ENCODE peak calls at places on chromosome 13, in ten cellular contexts. R, V, J, C, U, T, B, G, Z and L are unnamed samples.

GRCh38 chr13:30918662-30919405 is 12.8 kb downstream of the MEDAG start:
- DNase-seq in R (no peak), V (no peak), J (no peak), C (no peak), U (no peak), T (no peak), B (no peak), G (no peak), Z (no peak), L (no peak)

GRCh38 chr13:85520445-85520844 is 278.8 kb downstream of the SLITRK6 start:
- DNase-seq in R (no peak), V (no peak), J (no peak), C (peak; percentile 32), U (no peak), T (no peak), B (no peak), G (peak; percentile 68), Z (no peak), L (no peak)

GRCh38 chr13:100542546-100543156 is 45.9 kb downstream of the GGACT start:
- DNase-seq in R (no peak), V (peak; percentile 6), J (peak; percentile 5), C (peak; percentile 25), U (no peak), T (no peak), B (no peak), G (peak; percentile 52), Z (peak; percentile 61), L (peak; percentile 36)

GRCh38 chr13:90618133-90618532 is 729.4 kb upstream of the MIR17HG start:
- DNase-seq in R (peak; percentile 40), V (no peak), J (no peak), C (no peak), U (no peak), T (no peak), B (no peak), G (no peak), Z (peak; percentile 33), L (no peak)

GRCh38 chr13:100347941-100348340 is 240.6 kb downstream of the GGACT start:
- DNase-seq in R (no peak), V (no peak), J (no peak), C (peak; percentile 50), U (no peak), T (no peak), B (no peak), G (peak; percentile 33), Z (no peak), L (no peak)

GRCh38 chr13:30905932-30906383 is at the start of gene MEDAG:
- DNase-seq in R (no peak), V (peak; percentile 82), J (peak; percentile 82), C (peak; percentile 76), U (peak; percentile 95), T (peak; percentile 92), B (peak; percentile 81), G (peak; percentile 87), Z (no peak), L (peak; percentile 90)

GRCh38 chr13:94181461-94182107 is 297.9 kb downstream of the DCT start:
- DNase-seq in R (no peak), V (no peak), J (no peak), C (no peak), U (no peak), T (no peak), B (no peak), G (no peak), Z (no peak), L (no peak)

GRCh38 chr13:114286808-114287207 is 5.4 kb downstream of the UPF3A start:
- DNase-seq in R (peak; percentile 24), V (no peak), J (peak; percentile 92), C (peak; percentile 77), U (no peak), T (no peak), B (no peak), G (peak; percentile 13), Z (no peak), L (no peak)

GRCh38 chr13:31859546-31859945 is 120.2 kb downstream of the RXFP2 start:
- DNase-seq in R (no peak), V (no peak), J (no peak), C (no peak), U (no peak), T (no peak), B (no peak), G (no peak), Z (no peak), L (peak; percentile 17)

GRCh38 chr13:40402931-40403412 is 263.5 kb downstream of the FOXO1 start:
- DNase-seq in R (peak; percentile 31), V (no peak), J (peak; percentile 85), C (peak; percentile 86), U (no peak), T (no peak), B (peak; percentile 52), G (peak; percentile 90), Z (peak; percentile 18), L (peak; percentile 45)

GRCh38 chr13:73258396-73258795 is 199.6 kb downstream of the KLF5 start:
- DNase-seq in R (no peak), V (no peak), J (no peak), C (no peak), U (no peak), T (no peak), B (no peak), G (peak; percentile 61), Z (no peak), L (no peak)

GRCh38 chr13:98846521-98846920 is 94.0 kb upstream of the SLC15A1 start:
- DNase-seq in R (no peak), V (no peak), J (no peak), C (no peak), U (no peak), T (no peak), B (no peak), G (no peak), Z (no peak), L (no peak)

DNA sequence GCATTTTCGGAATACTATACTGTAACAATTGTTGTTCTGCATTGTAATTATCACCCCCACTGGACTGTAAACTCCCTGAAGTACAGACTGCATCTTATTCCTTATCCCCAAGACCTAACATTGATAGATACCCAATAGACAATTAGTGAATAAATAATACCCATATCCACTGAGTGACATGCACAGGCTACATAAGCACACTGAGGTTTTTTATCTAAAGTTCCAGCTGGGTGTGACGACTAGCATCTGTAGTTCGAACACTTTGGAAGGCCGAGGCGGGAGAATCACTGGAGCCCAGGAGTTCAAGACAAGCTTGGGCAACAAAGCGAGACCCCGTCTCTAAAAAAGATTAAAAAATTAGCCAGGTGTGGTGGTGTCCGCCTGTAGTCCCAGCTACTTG is 2.5 kb downstream of the KPNA3 start:
- DNase-seq in R (no peak), V (no peak), J (no peak), C (no peak), U (no peak), T (no peak), B (no peak), G (no peak), Z (no peak), L (no peak)
- H3K4me3 ChIP-seq in R (no peak overlapping the region), V (no peak overlapping the region), J (no peak overlapping the region), C (no peak overlapping the region), U (no peak overlapping the region), T (no peak overlapping the region), B (no peak overlapping the region), G (no peak overlapping the region), Z (peak overlapping the region; percentile 79), L (no peak overlapping the region)

DNA sequence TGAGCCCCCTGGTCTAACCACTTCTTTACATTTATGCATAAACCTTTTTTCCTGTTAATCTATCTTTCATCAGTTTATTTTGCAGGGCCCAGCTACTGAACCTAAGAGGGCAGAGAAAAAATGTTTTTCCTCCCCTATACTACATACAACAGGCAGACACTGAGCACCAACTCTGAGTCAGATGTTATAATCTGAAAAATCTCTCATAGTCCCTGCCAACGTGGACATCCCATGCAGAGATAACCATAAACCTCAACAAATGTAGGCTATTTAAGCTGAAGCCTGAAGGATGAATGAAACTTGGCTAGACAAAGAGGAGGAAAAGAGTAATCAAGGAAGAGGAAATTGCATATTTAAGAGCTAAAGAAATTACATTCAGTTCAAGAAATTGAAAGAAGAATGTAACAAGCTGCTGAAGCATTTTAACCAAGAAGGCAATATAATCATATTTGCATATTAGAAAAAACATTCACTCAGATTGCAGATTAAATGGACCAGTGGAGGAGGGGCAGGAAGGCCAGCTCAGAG is 2.6 kb downstream of the NEK3 start:
- DNase-seq in R (no peak), V (no peak), J (peak; percentile 53), C (peak; percentile 51), U (no peak), T (no peak), B (no peak), G (peak; percentile 30), Z (peak; percentile 3), L (no peak)
- H3K4me3 ChIP-seq in R (no peak overlapping the region), V (no peak overlapping the region), J (no peak overlapping the region), C (no peak overlapping the region), U (no peak overlapping the region), T (no peak overlapping the region), B (no peak overlapping the region), G (no peak overlapping the region), Z (peak overlapping the region; percentile 27), L (no peak overlapping the region)

GRCh38 chr13:27833206-27833605 is 40.9 kb downstream of the GSX1 start:
- DNase-seq in R (no peak), V (no peak), J (no peak), C (no peak), U (no peak), T (no peak), B (no peak), G (no peak), Z (no peak), L (no peak)

GRCh38 chr13:27827646-27828045 is 35.4 kb downstream of the GSX1 start:
- DNase-seq in R (no peak), V (no peak), J (no peak), C (no peak), U (no peak), T (no peak), B (no peak), G (no peak), Z (no peak), L (no peak)

GRCh38 chr13:27834095-27834494 is 41.8 kb downstream of the GSX1 start:
- DNase-seq in R (no peak), V (no peak), J (no peak), C (no peak), U (no peak), T (no peak), B (no peak), G (no peak), Z (no peak), L (no peak)

GRCh38 chr13:27826379-27827353 is 34.4 kb downstream of the GSX1 start:
- DNase-seq in R (peak; percentile 90), V (peak; percentile 73), J (peak; percentile 82), C (peak; percentile 63), U (peak; percentile 85), T (peak; percentile 82), B (peak; percentile 67), G (peak; percentile 89), Z (peak; percentile 93), L (peak; percentile 38)

DNA sequence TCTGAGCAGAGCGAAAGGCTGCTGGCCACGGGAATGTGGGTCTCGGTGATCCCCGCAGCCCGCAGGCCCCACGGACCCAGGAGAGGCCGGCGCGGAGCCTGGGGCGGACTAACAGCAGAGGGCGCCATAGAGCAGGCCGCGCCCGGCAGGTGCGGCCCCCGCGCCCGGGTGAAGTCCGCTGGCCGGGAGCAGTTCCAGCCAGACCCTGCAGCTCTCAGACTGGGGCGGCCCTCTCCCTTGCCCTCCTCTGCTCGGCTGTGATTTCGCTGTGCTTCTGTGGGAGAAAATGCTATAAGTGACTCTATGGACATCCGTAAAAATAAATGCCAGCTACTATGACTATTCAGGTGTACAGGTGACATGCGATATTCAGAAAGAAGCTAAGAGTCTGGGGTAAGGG is 37.7 kb downstream of the GSX1 start:
- DNase-seq in R (peak; percentile 57), V (peak; percentile 38), J (no peak), C (no peak), U (no peak), T (peak; percentile 50), B (peak; percentile 27), G (peak; percentile 30), Z (peak; percentile 80), L (no peak)
- H3K4me3 ChIP-seq in R (no peak overlapping the region), V (no peak overlapping the region), J (no peak overlapping the region), C (no peak overlapping the region), U (no peak overlapping the region), T (no peak overlapping the region), B (no peak overlapping the region), G (peak overlapping the region; percentile 28), Z (peak overlapping the region; percentile 34), L (peak overlapping the region; percentile 26)

GRCh38 chr13:107866007-107866665 is 349.2 kb downstream of the LIG4 start:
- DNase-seq in R (peak; percentile 80), V (no peak), J (peak; percentile 25), C (peak; percentile 32), U (no peak), T (no peak), B (no peak), G (peak; percentile 33), Z (peak; percentile 63), L (no peak)
- H3K4me3 ChIP-seq in R (peak overlapping the region; percentile 75), V (peak overlapping the region; percentile 38), J (peak overlapping the region; percentile 69), C (peak overlapping the region; percentile 84), U (peak overlapping the region; percentile 44), T (no peak overlapping the region), B (peak overlapping the region; percentile 3), G (peak overlapping the region; percentile 58), Z (peak overlapping the region; percentile 90), L (peak overlapping the region; percentile 64)